ENCODE peak calls at places on chromosomes 1 and 21, in four cellular contexts. R, Q, X and K are unnamed samples.

GRCh38 chr1:17502326-17502778 is 37.1 kb upstream of the ARHGEF10L start:
- DNase-seq in R (peak), Q (peak), X (no peak), K (peak)

GRCh38 chr1:116178837-116179236 is 67.6 kb downstream of the MAB21L3 start:
- DNase-seq in R (no peak), Q (no peak), X (no peak), K (no peak)

GRCh38 chr21:17693801-17694200 is 81.1 kb upstream of the BTG3 start:
- DNase-seq in R (no peak), Q (no peak), X (peak), K (no peak)

GRCh38 chr1:37958690-37959089 is 11.8 kb upstream of the INPP5B start:
- DNase-seq in R (no peak), Q (peak), X (no peak), K (no peak)

GRCh38 chr1:76746195-76746594 is 121.1 kb upstream of the ST6GALNAC5 start:
- DNase-seq in R (no peak), Q (no peak), X (no peak), K (no peak)

GRCh38 chr1:192153276-192153675 is 5.0 kb upstream of the RGS18 start:
- DNase-seq in R (no peak), Q (no peak), X (no peak), K (no peak)

GRCh38 chr21:44354775-44355771 is 1.7 kb downstream of the TRPM2 start:
- DNase-seq in R (no peak), Q (no peak), X (peak), K (no peak)

GRCh38 chr1:43252225-43252624 is 17.6 kb upstream of the TMEM125 start:
- DNase-seq in R (no peak), Q (no peak), X (no peak), K (no peak)

GRCh38 chr1:161799792-161800191 is 33.7 kb downstream of the ATF6 start:
- DNase-seq in R (no peak), Q (no peak), X (no peak), K (no peak)

GRCh38 chr21:28793043-28793442 is 199.6 kb downstream of the LTN1 start:
- DNase-seq in R (no peak), Q (peak), X (no peak), K (no peak)

GRCh38 chr1:160625725-160626498 is 20.9 kb downstream of the SLAMF1 start:
- DNase-seq in R (peak), Q (no peak), X (no peak), K (no peak)

GRCh38 chr1:28835237-28835650 is 23.3 kb downstream of the OPRD1 start:
- DNase-seq in R (no peak), Q (no peak), X (no peak), K (no peak)

GRCh38 chr1:180137767-180138166 is 16.9 kb upstream of the QSOX1 start:
- DNase-seq in R (no peak), Q (no peak), X (no peak), K (no peak)

GRCh38 chr1:33435096-33435820 is 4.4 kb upstream of the PHC2 start:
- DNase-seq in R (no peak), Q (no peak), X (no peak), K (no peak)

GRCh38 chr1:224333309-224333926 is 3.4 kb upstream of the NVL start:
- DNase-seq in R (peak), Q (peak), X (peak), K (no peak)

GRCh38 chr1:53049574-53049967 is 12.4 kb upstream of the PODN start:
- DNase-seq in R (no peak), Q (no peak), X (no peak), K (no peak)

GRCh38 chr1:95072117-95072516 is 634 bp downstream of the ALG14 start:
- DNase-seq in R (no peak), Q (no peak), X (no peak), K (no peak)

GRCh38 chr1:227891223-227891954 is 56.3 kb downstream of the WNT9A start:
- DNase-seq in R (no peak), Q (no peak), X (no peak), K (peak)

GRCh38 chr1:167206166-167206835 is 14.4 kb upstream of the POU2F1 start:
- DNase-seq in R (no peak), Q (no peak), X (no peak), K (no peak)

GRCh38 chr1:59926381-59927243 is at the start of gene CYP2J2:
- DNase-seq in R (no peak), Q (peak), X (no peak), K (no peak)

GRCh38 chr1:183040600-183040999 is 17.4 kb downstream of the LAMC1 start:
- DNase-seq in R (no peak), Q (no peak), X (no peak), K (no peak)

GRCh38 chr1:116350097-116350645 is 22.9 kb upstream of the ATP1A1 start:
- DNase-seq in R (no peak), Q (no peak), X (no peak), K (no peak)

GRCh38 chr1:184002071-184002470 is 35.5 kb downstream of the COLGALT2 start:
- DNase-seq in R (no peak), Q (peak), X (no peak), K (no peak)

GRCh38 chr1:85465099-85465790 is at the start of gene DDAH1:
- DNase-seq in R (peak), Q (peak), X (no peak), K (peak)

GRCh38 chr1:36247538-36247937 is 23.3 kb downstream of the THRAP3 start:
- DNase-seq in R (no peak), Q (no peak), X (peak), K (no peak)

GRCh38 chr1:228552596-228553176 is 65.5 kb downstream of the RNF187 start:
- DNase-seq in R (no peak), Q (no peak), X (no peak), K (no peak)

GRCh38 chr1:228207381-228207810 is 448 bp upstream of the OBSCN start:
- DNase-seq in R (no peak), Q (no peak), X (no peak), K (no peak)

GRCh38 chr21:14559144-14559543 is 13.0 kb upstream of the SAMSN1 start:
- DNase-seq in R (no peak), Q (no peak), X (no peak), K (no peak)

GRCh38 chr1:236425031-236425663 is 31.1 kb downstream of the EDARADD start:
- DNase-seq in R (no peak), Q (no peak), X (no peak), K (peak)

GRCh38 chr1:58003059-58003458 is 543.5 kb downstream of the OMA1 start:
- DNase-seq in R (no peak), Q (no peak), X (no peak), K (no peak)

GRCh38 chr1:28755701-28756100 is 19.0 kb downstream of the YTHDF2 start:
- DNase-seq in R (no peak), Q (peak), X (no peak), K (no peak)

GRCh38 chr1:86205741-86206140 is 49.2 kb upstream of the COL24A1 start:
- DNase-seq in R (no peak), Q (no peak), X (no peak), K (no peak)

GRCh38 chr1:46137901-46138300 is 5.5 kb upstream of the PIK3R3 start:
- DNase-seq in R (no peak), Q (peak), X (no peak), K (no peak)

GRCh38 chr1:59043796-59044195 is 253.1 kb upstream of the FGGY start:
- DNase-seq in R (peak), Q (peak), X (no peak), K (no peak)

GRCh38 chr21:44530903-44531605 is 8.9 kb downstream of the KRTAP10-1 start:
- DNase-seq in R (no peak), Q (no peak), X (no peak), K (no peak)

GRCh38 chr1:23273450-23274133 is 56.3 kb upstream of the HTR1D start:
- DNase-seq in R (no peak), Q (peak), X (no peak), K (no peak)

GRCh38 chr1:119986007-119986497 is 83.4 kb downstream of the NOTCH2 start:
- DNase-seq in R (no peak), Q (no peak), X (no peak), K (no peak)

GRCh38 chr1:151968058-151968457 is 25.6 kb downstream of the S100A10 start:
- DNase-seq in R (peak), Q (peak), X (no peak), K (no peak)